ENCODE peak calls at places on chromosomes 5 and 9, in eight cellular contexts. One of them, this sample, is unnamed.

GRCh38 chr9:76901801-76902200 is 4.1 kb downstream of the PRUNE2 start:
- DNase-seq in activated T-cell treated with anti-CD3 and anti-CD28 coated beads for 24 hours: no peak
- DNase-seq in T1000: no peak
- DNase-seq in CD8-positive, alpha-beta T cell: no peak
- DNase-seq in heart right ventricle: no peak
- DNase-seq in activated CD4-positive, alpha-beta memory T cell treated with anti-CD3 and anti-CD28 coated beads, Interleukin-2, amount 10 ng/mL, durations not matched to agents 7 days and 5 days: no peak
- DNase-seq in CD14-positive monocyte: no peak
- DNase-seq in GM20000: no peak
- DNase-seq in this sample: no peak

GRCh38 chr5:132204736-132205135 is 22.9 kb downstream of the P4HA2 start:
- DNase-seq in activated T-cell treated with anti-CD3 and anti-CD28 coated beads for 24 hours: no peak
- DNase-seq in T1000: no peak
- DNase-seq in CD8-positive, alpha-beta T cell: peak; percentile 31
- DNase-seq in heart right ventricle: no peak
- DNase-seq in activated CD4-positive, alpha-beta memory T cell treated with anti-CD3 and anti-CD28 coated beads, Interleukin-2, amount 10 ng/mL, durations not matched to agents 7 days and 5 days: no peak
- DNase-seq in CD14-positive monocyte: no peak
- DNase-seq in GM20000: no peak
- DNase-seq in this sample: no peak

GRCh38 chr9:32404402-32404801 is 20.0 kb downstream of the ACO1 start:
- DNase-seq in activated T-cell treated with anti-CD3 and anti-CD28 coated beads for 24 hours: no peak
- DNase-seq in T1000: no peak
- DNase-seq in CD8-positive, alpha-beta T cell: no peak
- DNase-seq in heart right ventricle: no peak
- DNase-seq in activated CD4-positive, alpha-beta memory T cell treated with anti-CD3 and anti-CD28 coated beads, Interleukin-2, amount 10 ng/mL, durations not matched to agents 7 days and 5 days: no peak
- DNase-seq in CD14-positive monocyte: no peak
- DNase-seq in GM20000: no peak
- DNase-seq in this sample: no peak

GRCh38 chr9:123551636-123552203 is 195.7 kb downstream of the CRB2 start:
- DNase-seq in activated T-cell treated with anti-CD3 and anti-CD28 coated beads for 24 hours: no peak
- DNase-seq in T1000: no peak
- DNase-seq in CD8-positive, alpha-beta T cell: no peak
- DNase-seq in heart right ventricle: no peak
- DNase-seq in activated CD4-positive, alpha-beta memory T cell treated with anti-CD3 and anti-CD28 coated beads, Interleukin-2, amount 10 ng/mL, durations not matched to agents 7 days and 5 days: no peak
- DNase-seq in CD14-positive monocyte: no peak
- DNase-seq in GM20000: no peak
- DNase-seq in this sample: no peak

GRCh38 chr9:2120926-2121689 is 106.0 kb downstream of the SMARCA2 start:
- DNase-seq in activated T-cell treated with anti-CD3 and anti-CD28 coated beads for 24 hours: no peak
- DNase-seq in T1000: no peak
- DNase-seq in CD8-positive, alpha-beta T cell: no peak
- DNase-seq in heart right ventricle: no peak
- DNase-seq in activated CD4-positive, alpha-beta memory T cell treated with anti-CD3 and anti-CD28 coated beads, Interleukin-2, amount 10 ng/mL, durations not matched to agents 7 days and 5 days: no peak
- DNase-seq in CD14-positive monocyte: no peak
- DNase-seq in GM20000: no peak
- DNase-seq in this sample: no peak

GRCh38 chr9:16421534-16421933 is 448.9 kb downstream of the BNC2 start:
- DNase-seq in activated T-cell treated with anti-CD3 and anti-CD28 coated beads for 24 hours: no peak
- DNase-seq in T1000: no peak
- DNase-seq in CD8-positive, alpha-beta T cell: no peak
- DNase-seq in heart right ventricle: no peak
- DNase-seq in activated CD4-positive, alpha-beta memory T cell treated with anti-CD3 and anti-CD28 coated beads, Interleukin-2, amount 10 ng/mL, durations not matched to agents 7 days and 5 days: no peak
- DNase-seq in CD14-positive monocyte: no peak
- DNase-seq in GM20000: no peak
- DNase-seq in this sample: no peak

GRCh38 chr9:8760000-8760767 is 960.6 kb upstream of the DMAC1 start:
- DNase-seq in activated T-cell treated with anti-CD3 and anti-CD28 coated beads for 24 hours: no peak
- DNase-seq in T1000: no peak
- DNase-seq in CD8-positive, alpha-beta T cell: no peak
- DNase-seq in heart right ventricle: no peak
- DNase-seq in activated CD4-positive, alpha-beta memory T cell treated with anti-CD3 and anti-CD28 coated beads, Interleukin-2, amount 10 ng/mL, durations not matched to agents 7 days and 5 days: no peak
- DNase-seq in CD14-positive monocyte: no peak
- DNase-seq in GM20000: no peak
- DNase-seq in this sample: no peak

GRCh38 chr5:10331341-10331796 is 22.1 kb upstream of the MARCHF6 start:
- DNase-seq in activated T-cell treated with anti-CD3 and anti-CD28 coated beads for 24 hours: no peak
- DNase-seq in T1000: no peak
- DNase-seq in CD8-positive, alpha-beta T cell: peak; percentile 31
- DNase-seq in heart right ventricle: peak; percentile 64
- DNase-seq in activated CD4-positive, alpha-beta memory T cell treated with anti-CD3 and anti-CD28 coated beads, Interleukin-2, amount 10 ng/mL, durations not matched to agents 7 days and 5 days: no peak
- DNase-seq in CD14-positive monocyte: no peak
- DNase-seq in GM20000: no peak
- DNase-seq in this sample: no peak

GRCh38 chr5:54049144-54049543 is 261.2 kb downstream of the ARL15 start:
- DNase-seq in activated T-cell treated with anti-CD3 and anti-CD28 coated beads for 24 hours: no peak
- DNase-seq in T1000: no peak
- DNase-seq in CD8-positive, alpha-beta T cell: no peak
- DNase-seq in heart right ventricle: no peak
- DNase-seq in activated CD4-positive, alpha-beta memory T cell treated with anti-CD3 and anti-CD28 coated beads, Interleukin-2, amount 10 ng/mL, durations not matched to agents 7 days and 5 days: no peak
- DNase-seq in CD14-positive monocyte: no peak
- DNase-seq in GM20000: no peak
- DNase-seq in this sample: no peak

GRCh38 chr9:20314981-20315380 is 307.3 kb downstream of the MLLT3 start:
- DNase-seq in activated T-cell treated with anti-CD3 and anti-CD28 coated beads for 24 hours: no peak
- DNase-seq in T1000: no peak
- DNase-seq in CD8-positive, alpha-beta T cell: no peak
- DNase-seq in heart right ventricle: no peak
- DNase-seq in activated CD4-positive, alpha-beta memory T cell treated with anti-CD3 and anti-CD28 coated beads, Interleukin-2, amount 10 ng/mL, durations not matched to agents 7 days and 5 days: no peak
- DNase-seq in CD14-positive monocyte: no peak
- DNase-seq in GM20000: no peak
- DNase-seq in this sample: no peak

GRCh38 chr9:112839331-112839730 is 51.3 kb downstream of the SLC46A2 start:
- DNase-seq in activated T-cell treated with anti-CD3 and anti-CD28 coated beads for 24 hours: no peak
- DNase-seq in T1000: no peak
- DNase-seq in CD8-positive, alpha-beta T cell: no peak
- DNase-seq in heart right ventricle: no peak
- DNase-seq in activated CD4-positive, alpha-beta memory T cell treated with anti-CD3 and anti-CD28 coated beads, Interleukin-2, amount 10 ng/mL, durations not matched to agents 7 days and 5 days: no peak
- DNase-seq in CD14-positive monocyte: no peak
- DNase-seq in GM20000: no peak
- DNase-seq in this sample: no peak

GRCh38 chr9:98751210-98751609 is 42.5 kb upstream of the GABBR2 start:
- DNase-seq in activated T-cell treated with anti-CD3 and anti-CD28 coated beads for 24 hours: no peak
- DNase-seq in T1000: no peak
- DNase-seq in CD8-positive, alpha-beta T cell: no peak
- DNase-seq in heart right ventricle: no peak
- DNase-seq in activated CD4-positive, alpha-beta memory T cell treated with anti-CD3 and anti-CD28 coated beads, Interleukin-2, amount 10 ng/mL, durations not matched to agents 7 days and 5 days: no peak
- DNase-seq in CD14-positive monocyte: no peak
- DNase-seq in GM20000: no peak
- DNase-seq in this sample: no peak

GRCh38 chr5:31815394-31815793 is 176.5 kb downstream of the PDZD2 start:
- DNase-seq in activated T-cell treated with anti-CD3 and anti-CD28 coated beads for 24 hours: no peak
- DNase-seq in T1000: no peak
- DNase-seq in CD8-positive, alpha-beta T cell: no peak
- DNase-seq in heart right ventricle: no peak
- DNase-seq in activated CD4-positive, alpha-beta memory T cell treated with anti-CD3 and anti-CD28 coated beads, Interleukin-2, amount 10 ng/mL, durations not matched to agents 7 days and 5 days: no peak
- DNase-seq in CD14-positive monocyte: no peak
- DNase-seq in GM20000: no peak
- DNase-seq in this sample: no peak

GRCh38 chr9:126506361-126507317 is 107.1 kb upstream of the LMX1B start:
- DNase-seq in activated T-cell treated with anti-CD3 and anti-CD28 coated beads for 24 hours: no peak
- DNase-seq in T1000: no peak
- DNase-seq in CD8-positive, alpha-beta T cell: no peak
- DNase-seq in heart right ventricle: no peak
- DNase-seq in activated CD4-positive, alpha-beta memory T cell treated with anti-CD3 and anti-CD28 coated beads, Interleukin-2, amount 10 ng/mL, durations not matched to agents 7 days and 5 days: no peak
- DNase-seq in CD14-positive monocyte: peak; percentile 30
- DNase-seq in GM20000: no peak
- DNase-seq in this sample: no peak

GRCh38 chr5:77211013-77211690 is 672 bp downstream of the PDE8B start:
- DNase-seq in activated T-cell treated with anti-CD3 and anti-CD28 coated beads for 24 hours: no peak
- DNase-seq in T1000: no peak
- DNase-seq in CD8-positive, alpha-beta T cell: no peak
- DNase-seq in heart right ventricle: no peak
- DNase-seq in activated CD4-positive, alpha-beta memory T cell treated with anti-CD3 and anti-CD28 coated beads, Interleukin-2, amount 10 ng/mL, durations not matched to agents 7 days and 5 days: no peak
- DNase-seq in CD14-positive monocyte: no peak
- DNase-seq in GM20000: peak; percentile 30
- DNase-seq in this sample: no peak

GRCh38 chr5:83877911-83878706 is 157.5 kb upstream of the HAPLN1 start:
- DNase-seq in activated T-cell treated with anti-CD3 and anti-CD28 coated beads for 24 hours: no peak
- DNase-seq in T1000: no peak
- DNase-seq in CD8-positive, alpha-beta T cell: no peak
- DNase-seq in heart right ventricle: no peak
- DNase-seq in activated CD4-positive, alpha-beta memory T cell treated with anti-CD3 and anti-CD28 coated beads, Interleukin-2, amount 10 ng/mL, durations not matched to agents 7 days and 5 days: no peak
- DNase-seq in CD14-positive monocyte: no peak
- DNase-seq in GM20000: no peak
- DNase-seq in this sample: no peak

GRCh38 chr5:88889165-88890069 is 6.4 kb upstream of the MEF2C start:
- DNase-seq in activated T-cell treated with anti-CD3 and anti-CD28 coated beads for 24 hours: no peak
- DNase-seq in T1000: no peak
- DNase-seq in CD8-positive, alpha-beta T cell: no peak
- DNase-seq in heart right ventricle: peak; percentile 71
- DNase-seq in activated CD4-positive, alpha-beta memory T cell treated with anti-CD3 and anti-CD28 coated beads, Interleukin-2, amount 10 ng/mL, durations not matched to agents 7 days and 5 days: no peak
- DNase-seq in CD14-positive monocyte: peak; percentile 44
- DNase-seq in GM20000: peak; percentile 47
- DNase-seq in this sample: peak; percentile 43

GRCh38 chr5:27241564-27242257 is 203.3 kb upstream of the CDH9 start:
- DNase-seq in activated T-cell treated with anti-CD3 and anti-CD28 coated beads for 24 hours: no peak
- DNase-seq in T1000: peak; percentile 29
- DNase-seq in CD8-positive, alpha-beta T cell: no peak
- DNase-seq in heart right ventricle: no peak
- DNase-seq in activated CD4-positive, alpha-beta memory T cell treated with anti-CD3 and anti-CD28 coated beads, Interleukin-2, amount 10 ng/mL, durations not matched to agents 7 days and 5 days: no peak
- DNase-seq in CD14-positive monocyte: no peak
- DNase-seq in GM20000: no peak
- DNase-seq in this sample: no peak

GRCh38 chr5:511476-511875 is 12.8 kb downstream of the SLC9A3 start:
- DNase-seq in activated T-cell treated with anti-CD3 and anti-CD28 coated beads for 24 hours: no peak
- DNase-seq in T1000: no peak
- DNase-seq in CD8-positive, alpha-beta T cell: no peak
- DNase-seq in heart right ventricle: no peak
- DNase-seq in activated CD4-positive, alpha-beta memory T cell treated with anti-CD3 and anti-CD28 coated beads, Interleukin-2, amount 10 ng/mL, durations not matched to agents 7 days and 5 days: no peak
- DNase-seq in CD14-positive monocyte: no peak
- DNase-seq in GM20000: no peak
- DNase-seq in this sample: no peak

GRCh38 chr5:138660051-138660572 is 84.9 kb upstream of the HSPA9 start:
- DNase-seq in activated T-cell treated with anti-CD3 and anti-CD28 coated beads for 24 hours: no peak
- DNase-seq in T1000: no peak
- DNase-seq in CD8-positive, alpha-beta T cell: no peak
- DNase-seq in heart right ventricle: no peak
- DNase-seq in activated CD4-positive, alpha-beta memory T cell treated with anti-CD3 and anti-CD28 coated beads, Interleukin-2, amount 10 ng/mL, durations not matched to agents 7 days and 5 days: no peak
- DNase-seq in CD14-positive monocyte: no peak
- DNase-seq in GM20000: no peak
- DNase-seq in this sample: no peak

GRCh38 chr5:100789641-100790160 is 113.4 kb downstream of the ST8SIA4 start:
- DNase-seq in activated T-cell treated with anti-CD3 and anti-CD28 coated beads for 24 hours: no peak
- DNase-seq in T1000: no peak
- DNase-seq in CD8-positive, alpha-beta T cell: no peak
- DNase-seq in heart right ventricle: no peak
- DNase-seq in activated CD4-positive, alpha-beta memory T cell treated with anti-CD3 and anti-CD28 coated beads, Interleukin-2, amount 10 ng/mL, durations not matched to agents 7 days and 5 days: no peak
- DNase-seq in CD14-positive monocyte: no peak
- DNase-seq in GM20000: no peak
- DNase-seq in this sample: no peak

GRCh38 chr5:54869691-54870090 is 115.7 kb downstream of the ESM1 start:
- DNase-seq in activated T-cell treated with anti-CD3 and anti-CD28 coated beads for 24 hours: no peak
- DNase-seq in T1000: no peak
- DNase-seq in CD8-positive, alpha-beta T cell: no peak
- DNase-seq in heart right ventricle: no peak
- DNase-seq in activated CD4-positive, alpha-beta memory T cell treated with anti-CD3 and anti-CD28 coated beads, Interleukin-2, amount 10 ng/mL, durations not matched to agents 7 days and 5 days: no peak
- DNase-seq in CD14-positive monocyte: no peak
- DNase-seq in GM20000: no peak
- DNase-seq in this sample: no peak

GRCh38 chr9:110214090-110214489 is 6.1 kb upstream of the C9orf152 start:
- DNase-seq in activated T-cell treated with anti-CD3 and anti-CD28 coated beads for 24 hours: no peak
- DNase-seq in T1000: no peak
- DNase-seq in CD8-positive, alpha-beta T cell: no peak
- DNase-seq in heart right ventricle: no peak
- DNase-seq in activated CD4-positive, alpha-beta memory T cell treated with anti-CD3 and anti-CD28 coated beads, Interleukin-2, amount 10 ng/mL, durations not matched to agents 7 days and 5 days: no peak
- DNase-seq in CD14-positive monocyte: no peak
- DNase-seq in GM20000: no peak
- DNase-seq in this sample: no peak

GRCh38 chr5:107682533-107682932 is 11.8 kb upstream of the EFNA5 start:
- DNase-seq in activated T-cell treated with anti-CD3 and anti-CD28 coated beads for 24 hours: no peak
- DNase-seq in T1000: no peak
- DNase-seq in CD8-positive, alpha-beta T cell: no peak
- DNase-seq in heart right ventricle: no peak
- DNase-seq in activated CD4-positive, alpha-beta memory T cell treated with anti-CD3 and anti-CD28 coated beads, Interleukin-2, amount 10 ng/mL, durations not matched to agents 7 days and 5 days: no peak
- DNase-seq in CD14-positive monocyte: no peak
- DNase-seq in GM20000: no peak
- DNase-seq in this sample: no peak

GRCh38 chr9:80922544-80922943 is 766.8 kb downstream of the TLE1 start:
- DNase-seq in activated T-cell treated with anti-CD3 and anti-CD28 coated beads for 24 hours: no peak
- DNase-seq in T1000: no peak
- DNase-seq in CD8-positive, alpha-beta T cell: no peak
- DNase-seq in heart right ventricle: no peak
- DNase-seq in activated CD4-positive, alpha-beta memory T cell treated with anti-CD3 and anti-CD28 coated beads, Interleukin-2, amount 10 ng/mL, durations not matched to agents 7 days and 5 days: no peak
- DNase-seq in CD14-positive monocyte: no peak
- DNase-seq in GM20000: no peak
- DNase-seq in this sample: no peak

GRCh38 chr9:90915693-90916092 is 114.1 kb downstream of the SYK start:
- DNase-seq in activated T-cell treated with anti-CD3 and anti-CD28 coated beads for 24 hours: peak; percentile 21
- DNase-seq in T1000: no peak
- DNase-seq in CD8-positive, alpha-beta T cell: no peak
- DNase-seq in heart right ventricle: no peak
- DNase-seq in activated CD4-positive, alpha-beta memory T cell treated with anti-CD3 and anti-CD28 coated beads, Interleukin-2, amount 10 ng/mL, durations not matched to agents 7 days and 5 days: peak; percentile 43
- DNase-seq in CD14-positive monocyte: peak; percentile 36
- DNase-seq in GM20000: peak; percentile 35
- DNase-seq in this sample: peak; percentile 43

GRCh38 chr5:88647901-88648300 is 235.1 kb downstream of the MEF2C start:
- DNase-seq in activated T-cell treated with anti-CD3 and anti-CD28 coated beads for 24 hours: no peak
- DNase-seq in T1000: no peak
- DNase-seq in CD8-positive, alpha-beta T cell: no peak
- DNase-seq in heart right ventricle: no peak
- DNase-seq in activated CD4-positive, alpha-beta memory T cell treated with anti-CD3 and anti-CD28 coated beads, Interleukin-2, amount 10 ng/mL, durations not matched to agents 7 days and 5 days: no peak
- DNase-seq in CD14-positive monocyte: no peak
- DNase-seq in GM20000: no peak
- DNase-seq in this sample: no peak

GRCh38 chr5:127072861-127073846 is at the start of gene C5orf63:
- DNase-seq in activated T-cell treated with anti-CD3 and anti-CD28 coated beads for 24 hours: peak; percentile 70
- DNase-seq in T1000: no peak
- DNase-seq in CD8-positive, alpha-beta T cell: peak; percentile 82
- DNase-seq in heart right ventricle: peak; percentile 71
- DNase-seq in activated CD4-positive, alpha-beta memory T cell treated with anti-CD3 and anti-CD28 coated beads, Interleukin-2, amount 10 ng/mL, durations not matched to agents 7 days and 5 days: peak; percentile 76
- DNase-seq in CD14-positive monocyte: no peak
- DNase-seq in GM20000: peak; percentile 78
- DNase-seq in this sample: peak; percentile 85

GRCh38 chr5:175714686-175715085 is 56.8 kb downstream of the HRH2 start:
- DNase-seq in activated T-cell treated with anti-CD3 and anti-CD28 coated beads for 24 hours: no peak
- DNase-seq in T1000: no peak
- DNase-seq in CD8-positive, alpha-beta T cell: no peak
- DNase-seq in heart right ventricle: no peak
- DNase-seq in activated CD4-positive, alpha-beta memory T cell treated with anti-CD3 and anti-CD28 coated beads, Interleukin-2, amount 10 ng/mL, durations not matched to agents 7 days and 5 days: no peak
- DNase-seq in CD14-positive monocyte: peak; percentile 20
- DNase-seq in GM20000: no peak
- DNase-seq in this sample: no peak

GRCh38 chr5:57862471-57863282 is 380.1 kb upstream of the ACTBL2 start:
- DNase-seq in activated T-cell treated with anti-CD3 and anti-CD28 coated beads for 24 hours: no peak
- DNase-seq in T1000: no peak
- DNase-seq in CD8-positive, alpha-beta T cell: no peak
- DNase-seq in heart right ventricle: no peak
- DNase-seq in activated CD4-positive, alpha-beta memory T cell treated with anti-CD3 and anti-CD28 coated beads, Interleukin-2, amount 10 ng/mL, durations not matched to agents 7 days and 5 days: no peak
- DNase-seq in CD14-positive monocyte: no peak
- DNase-seq in GM20000: no peak
- DNase-seq in this sample: no peak

GRCh38 chr9:84917366-84918063 is 248.0 kb downstream of the NTRK2 start:
- DNase-seq in activated T-cell treated with anti-CD3 and anti-CD28 coated beads for 24 hours: no peak
- DNase-seq in T1000: no peak
- DNase-seq in CD8-positive, alpha-beta T cell: no peak
- DNase-seq in heart right ventricle: no peak
- DNase-seq in activated CD4-positive, alpha-beta memory T cell treated with anti-CD3 and anti-CD28 coated beads, Interleukin-2, amount 10 ng/mL, durations not matched to agents 7 days and 5 days: no peak
- DNase-seq in CD14-positive monocyte: no peak
- DNase-seq in GM20000: no peak
- DNase-seq in this sample: no peak

GRCh38 chr9:130315446-130316226 is 50.1 kb downstream of the HMCN2 start:
- DNase-seq in activated T-cell treated with anti-CD3 and anti-CD28 coated beads for 24 hours: no peak
- DNase-seq in T1000: no peak
- DNase-seq in CD8-positive, alpha-beta T cell: no peak
- DNase-seq in heart right ventricle: no peak
- DNase-seq in activated CD4-positive, alpha-beta memory T cell treated with anti-CD3 and anti-CD28 coated beads, Interleukin-2, amount 10 ng/mL, durations not matched to agents 7 days and 5 days: no peak
- DNase-seq in CD14-positive monocyte: no peak
- DNase-seq in GM20000: no peak
- DNase-seq in this sample: no peak

GRCh38 chr5:143110591-143110990 is 292.9 kb downstream of the NR3C1 start:
- DNase-seq in activated T-cell treated with anti-CD3 and anti-CD28 coated beads for 24 hours: no peak
- DNase-seq in T1000: no peak
- DNase-seq in CD8-positive, alpha-beta T cell: no peak
- DNase-seq in heart right ventricle: no peak
- DNase-seq in activated CD4-positive, alpha-beta memory T cell treated with anti-CD3 and anti-CD28 coated beads, Interleukin-2, amount 10 ng/mL, durations not matched to agents 7 days and 5 days: no peak
- DNase-seq in CD14-positive monocyte: no peak
- DNase-seq in GM20000: no peak
- DNase-seq in this sample: no peak

GRCh38 chr5:13516195-13516594 is 428.3 kb downstream of the DNAH5 start:
- DNase-seq in activated T-cell treated with anti-CD3 and anti-CD28 coated beads for 24 hours: no peak
- DNase-seq in T1000: no peak
- DNase-seq in CD8-positive, alpha-beta T cell: no peak
- DNase-seq in heart right ventricle: no peak
- DNase-seq in activated CD4-positive, alpha-beta memory T cell treated with anti-CD3 and anti-CD28 coated beads, Interleukin-2, amount 10 ng/mL, durations not matched to agents 7 days and 5 days: no peak
- DNase-seq in CD14-positive monocyte: no peak
- DNase-seq in GM20000: no peak
- DNase-seq in this sample: no peak